ENCODE peak calls at places on chromosomes 12 and 14, in six cellular contexts. D, Y, T, L, E and R are unnamed samples.

GRCh38 chr12:65602579-65603295 is 221.5 kb upstream of the HMGA2 start:
- DNase-seq in D (peak), Y (peak), T (peak), L (peak), E (no peak), R (peak)

GRCh38 chr12:42143401-42144173 is 1.1 kb downstream of the GXYLT1 start:
- DNase-seq in D (no peak), Y (peak), T (no peak), L (no peak), E (no peak), R (no peak)

GRCh38 chr12:95200128-95200973 is 16.9 kb downstream of the FGD6 start:
- DNase-seq in D (no peak), Y (no peak), T (no peak), L (no peak), E (no peak), R (no peak)

GRCh38 chr12:85796001-85796400 is 40.2 kb downstream of the RASSF9 start:
- DNase-seq in D (no peak), Y (no peak), T (no peak), L (no peak), E (no peak), R (no peak)

GRCh38 chr12:85076688-85077430 is 40.7 kb downstream of the LRRIQ1 start:
- DNase-seq in D (peak), Y (peak), T (peak), L (no peak), E (no peak), R (peak)

GRCh38 chr12:92107094-92107493 is 38.6 kb downstream of the BTG1 start:
- DNase-seq in D (no peak), Y (no peak), T (no peak), L (no peak), E (no peak), R (no peak)

GRCh38 chr12:93060666-93061413 is 131.7 kb upstream of the EEA1 start:
- DNase-seq in D (no peak), Y (peak), T (no peak), L (no peak), E (no peak), R (no peak)

GRCh38 chr12:120103371-120103770 is 13.2 kb downstream of the RAB35 start:
- DNase-seq in D (no peak), Y (no peak), T (no peak), L (no peak), E (no peak), R (no peak)

GRCh38 chr12:97960741-97961608 is 498.4 kb downstream of the RMST start:
- DNase-seq in D (peak), Y (peak), T (no peak), L (no peak), E (no peak), R (no peak)

GRCh38 chr12:103912069-103912468 is 18.1 kb upstream of the HSP90B1 start:
- DNase-seq in D (no peak), Y (no peak), T (no peak), L (no peak), E (no peak), R (no peak)

GRCh38 chr12:94010307-94010706 is 138.1 kb upstream of the PLXNC1 start:
- DNase-seq in D (no peak), Y (no peak), T (no peak), L (no peak), E (no peak), R (no peak)

GRCh38 chr12:12202105-12202504 is 64.7 kb downstream of the LRP6 start:
- DNase-seq in D (no peak), Y (no peak), T (no peak), L (no peak), E (no peak), R (no peak)

GRCh38 chr12:29322157-29322556 is 58.8 kb downstream of the ERGIC2 start:
- DNase-seq in D (no peak), Y (no peak), T (no peak), L (no peak), E (no peak), R (no peak)

GRCh38 chr12:89288959-89289358 is 63.3 kb downstream of the DUSP6 start:
- DNase-seq in D (no peak), Y (no peak), T (no peak), L (no peak), E (no peak), R (no peak)

GRCh38 chr12:6700646-6701051 is at the start of gene PIANP:
- DNase-seq in D (no peak), Y (no peak), T (no peak), L (peak), E (peak), R (no peak)

GRCh38 chr12:85829391-85829790 is 6.8 kb downstream of the RASSF9 start:
- DNase-seq in D (no peak), Y (no peak), T (no peak), L (no peak), E (no peak), R (no peak)

GRCh38 chr14:33342299-33342974 is 403.8 kb downstream of the NPAS3 start:
- DNase-seq in D (no peak), Y (no peak), T (no peak), L (no peak), E (no peak), R (no peak)

GRCh38 chr12:50720085-50720484 is 43.8 kb upstream of the ATF1 start:
- DNase-seq in D (no peak), Y (peak), T (no peak), L (no peak), E (no peak), R (no peak)

GRCh38 chr14:73227812-73228781 is 9.2 kb upstream of the PAPLN start:
- DNase-seq in D (no peak), Y (peak), T (peak), L (no peak), E (no peak), R (peak)

GRCh38 chr12:101696477-101697196 is 803 bp upstream of the CHPT1 start:
- DNase-seq in D (no peak), Y (peak), T (no peak), L (peak), E (no peak), R (no peak)

GRCh38 chr12:124509676-124510300 is 57.6 kb downstream of the NCOR2 start:
- DNase-seq in D (no peak), Y (peak), T (no peak), L (no peak), E (no peak), R (peak)

GRCh38 chr14:96410119-96410518 is 18.2 kb downstream of the AK7 start:
- DNase-seq in D (no peak), Y (no peak), T (no peak), L (no peak), E (no peak), R (no peak)

GRCh38 chr12:31222620-31223222 is 103.2 kb downstream of the SINHCAF start:
- DNase-seq in D (no peak), Y (no peak), T (no peak), L (no peak), E (no peak), R (no peak)

GRCh38 chr12:108482717-108483212 is 32.3 kb upstream of the FICD start:
- DNase-seq in D (no peak), Y (no peak), T (no peak), L (no peak), E (no peak), R (no peak)

GRCh38 chr12:5433081-5433839 is 1.4 kb downstream of the NTF3 start:
- DNase-seq in D (no peak), Y (no peak), T (no peak), L (no peak), E (no peak), R (no peak)
- H3K4me3 ChIP-seq in D (no peak), Y (peak), T (peak), L (no peak), E (no peak), R (peak)

GRCh38 chr14:74953686-74954085 is 1.7 kb downstream of the PGF start:
- DNase-seq in D (no peak), Y (no peak), T (no peak), L (no peak), E (no peak), R (no peak)
- H3K4me3 ChIP-seq in D (no peak), Y (no peak), T (peak), L (no peak), E (no peak), R (peak)

DNA sequence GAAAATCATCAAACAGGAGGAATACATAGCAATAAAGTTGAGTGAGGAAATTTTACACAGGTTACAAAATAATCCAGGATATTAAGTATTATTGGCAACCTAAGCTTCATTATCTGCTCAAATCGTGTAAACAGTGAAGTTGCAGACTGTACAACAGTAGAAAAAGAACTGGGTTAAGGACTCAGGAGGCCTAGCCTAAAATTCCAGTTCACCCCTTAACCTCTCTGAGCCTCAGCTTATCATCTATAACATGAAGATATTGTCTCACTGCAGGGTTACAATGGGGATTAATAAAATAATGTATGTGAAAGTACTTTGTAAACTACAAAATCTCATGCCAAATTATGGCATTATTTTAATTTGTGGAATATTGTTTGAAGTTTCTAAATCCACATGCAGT is 26.0 kb downstream of the DDHD1 start:
- DNase-seq in D (no peak), Y (no peak), T (no peak), L (no peak), E (no peak), R (no peak)
- H3K4me3 ChIP-seq in D (no peak), Y (peak), T (no peak), L (no peak), E (no peak), R (no peak)

DNA sequence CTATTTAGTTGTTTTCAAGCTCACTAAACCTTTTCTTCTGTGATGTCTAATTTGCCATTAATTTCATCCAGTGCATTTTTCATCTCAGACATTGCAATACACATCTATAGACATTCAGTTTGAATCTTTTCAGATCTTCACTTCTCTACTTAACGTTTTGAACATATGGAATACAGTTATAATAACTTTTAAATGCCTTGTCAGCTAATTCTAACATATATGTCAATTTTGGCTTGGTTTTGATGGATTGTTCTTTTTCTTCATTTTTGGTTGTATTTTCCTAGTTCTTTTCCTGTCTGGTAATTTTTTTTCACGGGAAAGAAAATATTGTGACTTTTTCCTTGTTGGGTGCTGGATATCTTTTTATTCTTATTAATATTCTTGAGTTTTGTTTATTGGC is 215.3 kb downstream of the ATP23 start:
- DNase-seq in D (no peak), Y (no peak), T (no peak), L (no peak), E (no peak), R (no peak)
- H3K4me3 ChIP-seq in D (no peak), Y (no peak), T (no peak), L (no peak), E (no peak), R (no peak)

DNA sequence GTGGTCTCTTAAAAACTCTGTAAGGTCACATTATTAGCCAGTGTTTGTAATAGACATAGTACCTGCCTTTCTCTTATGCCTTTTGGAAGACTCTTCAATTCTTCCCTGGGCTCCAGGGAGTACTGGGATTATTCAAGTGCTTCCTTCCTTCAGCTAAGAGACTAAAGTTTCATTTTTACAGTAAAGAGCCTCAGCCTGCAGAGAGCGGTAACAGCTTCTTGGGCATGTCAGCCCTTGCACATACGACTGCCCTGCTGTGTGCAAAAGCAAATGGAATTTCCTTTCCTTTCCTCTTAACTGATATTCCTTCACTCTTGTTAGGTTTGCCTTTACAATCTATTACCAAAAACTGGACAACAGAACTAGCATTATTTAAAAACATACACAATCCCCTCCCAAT is 32.9 kb upstream of the AMIGO2 start:
- DNase-seq in D (no peak), Y (no peak), T (no peak), L (no peak), E (no peak), R (no peak)
- H3K4me3 ChIP-seq in D (no peak), Y (no peak), T (no peak), L (no peak), E (no peak), R (no peak)

GRCh38 chr12:130162771-130163460 is 652 bp downstream of the FZD10 start:
- DNase-seq in D (no peak), Y (no peak), T (no peak), L (no peak), E (no peak), R (no peak)

GRCh38 chr12:130164931-130165330 is 2.7 kb downstream of the FZD10 start:
- DNase-seq in D (no peak), Y (no peak), T (no peak), L (no peak), E (no peak), R (no peak)

GRCh38 chr12:130164216-130164542 is 1.9 kb downstream of the FZD10 start:
- DNase-seq in D (no peak), Y (no peak), T (no peak), L (no peak), E (no peak), R (no peak)

GRCh38 chr12:130162267-130162666 is at the start of gene FZD10:
- DNase-seq in D (no peak), Y (no peak), T (no peak), L (peak), E (no peak), R (no peak)

GRCh38 chr12:130163461-130164215 is 1.4 kb downstream of the FZD10 start:
- DNase-seq in D (no peak), Y (no peak), T (no peak), L (no peak), E (no peak), R (no peak)
- H3K4me3 ChIP-seq in D (no peak), Y (no peak), T (no peak), L (no peak), E (no peak), R (no peak)

DNA sequence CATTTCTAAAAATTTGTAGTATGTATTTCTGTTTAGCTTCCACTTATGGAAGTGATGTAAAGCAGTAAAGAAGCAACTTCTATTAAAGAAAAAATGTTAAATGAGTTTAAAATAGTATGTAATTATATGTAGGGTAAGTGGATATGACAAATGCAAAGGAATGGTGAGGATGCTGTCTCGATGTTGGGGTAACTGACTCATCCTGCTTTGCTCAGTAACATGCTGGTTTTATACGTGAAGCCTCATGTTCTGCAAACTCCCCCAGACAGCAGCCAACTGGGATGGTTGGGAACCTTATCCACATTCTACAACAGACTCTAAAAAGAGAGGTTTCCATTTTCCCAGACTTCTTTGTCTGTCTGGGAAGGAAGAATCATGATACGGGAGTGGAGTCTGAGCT is 1006.4 kb upstream of the TMEM132C start:
- DNase-seq in D (no peak), Y (no peak), T (peak), L (no peak), E (no peak), R (peak)
- H3K4me3 ChIP-seq in D (no peak), Y (no peak), T (no peak), L (no peak), E (no peak), R (no peak)

GRCh38 chr14:54102051-54102456 is 145.4 kb upstream of the BMP4 start:
- DNase-seq in D (no peak), Y (no peak), T (no peak), L (no peak), E (no peak), R (no peak)
- H3K4me3 ChIP-seq in D (no peak), Y (no peak), T (no peak), L (no peak), E (no peak), R (no peak)

GRCh38 chr14:68506645-68507405 is 286.0 kb downstream of the ZFP36L1 start:
- DNase-seq in D (no peak), Y (no peak), T (no peak), L (no peak), E (peak), R (no peak)
- H3K4me3 ChIP-seq in D (no peak), Y (no peak), T (no peak), L (no peak), E (peak), R (no peak)